ENCODE peak calls at places on chromosome 4, in seven cellular contexts. One of them, this sample, is unnamed.

GRCh38 chr4:154086247-154086646 is 297.4 kb upstream of the SFRP2 start:
- DNase-seq in activated CD4-positive, alpha-beta T cell treated with anti-CD3 and anti-CD28 coated beads, Interleukin-2, amount 50 U/mL, for 24 hours: no peak
- DNase-seq in RWPE1: peak; percentile 1
- DNase-seq in NCI-H1694: no peak
- DNase-seq in activated naive CD8-positive, alpha-beta T cell treated with anti-CD3 and anti-CD28 coated beads, Interleukin-2, amount 10 ng/mL, durations not matched to agents 7 days and 5 days: no peak
- DNase-seq in mesothelial cell of epicardium: no peak
- DNase-seq in SIG-M5: no peak
- DNase-seq in this sample: no peak

GRCh38 chr4:146032234-146032860 is 93.7 kb upstream of the ZNF827 start:
- DNase-seq in activated CD4-positive, alpha-beta T cell treated with anti-CD3 and anti-CD28 coated beads, Interleukin-2, amount 50 U/mL, for 24 hours: no peak
- DNase-seq in RWPE1: no peak
- DNase-seq in NCI-H1694: no peak
- DNase-seq in activated naive CD8-positive, alpha-beta T cell treated with anti-CD3 and anti-CD28 coated beads, Interleukin-2, amount 10 ng/mL, durations not matched to agents 7 days and 5 days: no peak
- DNase-seq in mesothelial cell of epicardium: no peak
- DNase-seq in SIG-M5: no peak
- DNase-seq in this sample: no peak

GRCh38 chr4:151653548-151653918 is 107.3 kb downstream of the GATB start:
- DNase-seq in activated CD4-positive, alpha-beta T cell treated with anti-CD3 and anti-CD28 coated beads, Interleukin-2, amount 50 U/mL, for 24 hours: no peak
- DNase-seq in RWPE1: no peak
- DNase-seq in NCI-H1694: no peak
- DNase-seq in activated naive CD8-positive, alpha-beta T cell treated with anti-CD3 and anti-CD28 coated beads, Interleukin-2, amount 10 ng/mL, durations not matched to agents 7 days and 5 days: no peak
- DNase-seq in mesothelial cell of epicardium: no peak
- DNase-seq in SIG-M5: no peak
- DNase-seq in this sample: no peak

GRCh38 chr4:105002278-105002677 is 144.4 kb upstream of the TET2 start:
- DNase-seq in activated CD4-positive, alpha-beta T cell treated with anti-CD3 and anti-CD28 coated beads, Interleukin-2, amount 50 U/mL, for 24 hours: no peak
- DNase-seq in RWPE1: no peak
- DNase-seq in NCI-H1694: no peak
- DNase-seq in activated naive CD8-positive, alpha-beta T cell treated with anti-CD3 and anti-CD28 coated beads, Interleukin-2, amount 10 ng/mL, durations not matched to agents 7 days and 5 days: no peak
- DNase-seq in mesothelial cell of epicardium: no peak
- DNase-seq in SIG-M5: no peak
- DNase-seq in this sample: no peak

GRCh38 chr4:33566649-33567048 is 2677.7 kb downstream of the ARAP2 start:
- DNase-seq in activated CD4-positive, alpha-beta T cell treated with anti-CD3 and anti-CD28 coated beads, Interleukin-2, amount 50 U/mL, for 24 hours: no peak
- DNase-seq in RWPE1: no peak
- DNase-seq in NCI-H1694: no peak
- DNase-seq in activated naive CD8-positive, alpha-beta T cell treated with anti-CD3 and anti-CD28 coated beads, Interleukin-2, amount 10 ng/mL, durations not matched to agents 7 days and 5 days: no peak
- DNase-seq in mesothelial cell of epicardium: no peak
- DNase-seq in SIG-M5: no peak
- DNase-seq in this sample: no peak

GRCh38 chr4:184039963-184040383 is 134.9 kb downstream of the STOX2 start:
- DNase-seq in activated CD4-positive, alpha-beta T cell treated with anti-CD3 and anti-CD28 coated beads, Interleukin-2, amount 50 U/mL, for 24 hours: no peak
- DNase-seq in RWPE1: no peak
- DNase-seq in NCI-H1694: no peak
- DNase-seq in activated naive CD8-positive, alpha-beta T cell treated with anti-CD3 and anti-CD28 coated beads, Interleukin-2, amount 10 ng/mL, durations not matched to agents 7 days and 5 days: peak; percentile 45
- DNase-seq in mesothelial cell of epicardium: no peak
- DNase-seq in SIG-M5: no peak
- DNase-seq in this sample: no peak

GRCh38 chr4:125787707-125788106 is 473.0 kb downstream of the FAT4 start:
- DNase-seq in activated CD4-positive, alpha-beta T cell treated with anti-CD3 and anti-CD28 coated beads, Interleukin-2, amount 50 U/mL, for 24 hours: no peak
- DNase-seq in RWPE1: no peak
- DNase-seq in NCI-H1694: no peak
- DNase-seq in activated naive CD8-positive, alpha-beta T cell treated with anti-CD3 and anti-CD28 coated beads, Interleukin-2, amount 10 ng/mL, durations not matched to agents 7 days and 5 days: no peak
- DNase-seq in mesothelial cell of epicardium: no peak
- DNase-seq in SIG-M5: no peak
- DNase-seq in this sample: no peak

GRCh38 chr4:168740686-168741085 is 243.8 kb downstream of the PALLD start:
- DNase-seq in activated CD4-positive, alpha-beta T cell treated with anti-CD3 and anti-CD28 coated beads, Interleukin-2, amount 50 U/mL, for 24 hours: no peak
- DNase-seq in RWPE1: no peak
- DNase-seq in NCI-H1694: no peak
- DNase-seq in activated naive CD8-positive, alpha-beta T cell treated with anti-CD3 and anti-CD28 coated beads, Interleukin-2, amount 10 ng/mL, durations not matched to agents 7 days and 5 days: no peak
- DNase-seq in mesothelial cell of epicardium: no peak
- DNase-seq in SIG-M5: no peak
- DNase-seq in this sample: no peak

GRCh38 chr4:177596035-177596434 is 153.8 kb upstream of the AGA start:
- DNase-seq in activated CD4-positive, alpha-beta T cell treated with anti-CD3 and anti-CD28 coated beads, Interleukin-2, amount 50 U/mL, for 24 hours: no peak
- DNase-seq in RWPE1: peak; percentile 85
- DNase-seq in NCI-H1694: no peak
- DNase-seq in activated naive CD8-positive, alpha-beta T cell treated with anti-CD3 and anti-CD28 coated beads, Interleukin-2, amount 10 ng/mL, durations not matched to agents 7 days and 5 days: no peak
- DNase-seq in mesothelial cell of epicardium: no peak
- DNase-seq in SIG-M5: no peak
- DNase-seq in this sample: no peak

GRCh38 chr4:24211821-24212220 is 322.0 kb upstream of the PPARGC1A start:
- DNase-seq in activated CD4-positive, alpha-beta T cell treated with anti-CD3 and anti-CD28 coated beads, Interleukin-2, amount 50 U/mL, for 24 hours: no peak
- DNase-seq in RWPE1: peak; percentile 8
- DNase-seq in NCI-H1694: no peak
- DNase-seq in activated naive CD8-positive, alpha-beta T cell treated with anti-CD3 and anti-CD28 coated beads, Interleukin-2, amount 10 ng/mL, durations not matched to agents 7 days and 5 days: no peak
- DNase-seq in mesothelial cell of epicardium: no peak
- DNase-seq in SIG-M5: no peak
- DNase-seq in this sample: no peak

GRCh38 chr4:55184600-55185523 is 59.5 kb upstream of the KDR start:
- DNase-seq in activated CD4-positive, alpha-beta T cell treated with anti-CD3 and anti-CD28 coated beads, Interleukin-2, amount 50 U/mL, for 24 hours: no peak
- DNase-seq in RWPE1: no peak
- DNase-seq in NCI-H1694: no peak
- DNase-seq in activated naive CD8-positive, alpha-beta T cell treated with anti-CD3 and anti-CD28 coated beads, Interleukin-2, amount 10 ng/mL, durations not matched to agents 7 days and 5 days: no peak
- DNase-seq in mesothelial cell of epicardium: no peak
- DNase-seq in SIG-M5: no peak
- DNase-seq in this sample: peak; percentile 38

GRCh38 chr4:169385356-169385755 is 114.6 kb upstream of the SH3RF1 start:
- DNase-seq in activated CD4-positive, alpha-beta T cell treated with anti-CD3 and anti-CD28 coated beads, Interleukin-2, amount 50 U/mL, for 24 hours: no peak
- DNase-seq in RWPE1: no peak
- DNase-seq in NCI-H1694: no peak
- DNase-seq in activated naive CD8-positive, alpha-beta T cell treated with anti-CD3 and anti-CD28 coated beads, Interleukin-2, amount 10 ng/mL, durations not matched to agents 7 days and 5 days: no peak
- DNase-seq in mesothelial cell of epicardium: no peak
- DNase-seq in SIG-M5: no peak
- DNase-seq in this sample: no peak

GRCh38 chr4:151532001-151532708 is 123.2 kb downstream of the FHIP1A start:
- DNase-seq in activated CD4-positive, alpha-beta T cell treated with anti-CD3 and anti-CD28 coated beads, Interleukin-2, amount 50 U/mL, for 24 hours: no peak
- DNase-seq in RWPE1: no peak
- DNase-seq in NCI-H1694: no peak
- DNase-seq in activated naive CD8-positive, alpha-beta T cell treated with anti-CD3 and anti-CD28 coated beads, Interleukin-2, amount 10 ng/mL, durations not matched to agents 7 days and 5 days: no peak
- DNase-seq in mesothelial cell of epicardium: no peak
- DNase-seq in SIG-M5: no peak
- DNase-seq in this sample: no peak

GRCh38 chr4:1009647-1010521 is 1.5 kb upstream of the FGFRL1 start:
- DNase-seq in activated CD4-positive, alpha-beta T cell treated with anti-CD3 and anti-CD28 coated beads, Interleukin-2, amount 50 U/mL, for 24 hours: peak; percentile 55
- DNase-seq in RWPE1: peak; percentile 63
- DNase-seq in NCI-H1694: no peak
- DNase-seq in activated naive CD8-positive, alpha-beta T cell treated with anti-CD3 and anti-CD28 coated beads, Interleukin-2, amount 10 ng/mL, durations not matched to agents 7 days and 5 days: peak; percentile 87
- DNase-seq in mesothelial cell of epicardium: peak; percentile 73
- DNase-seq in SIG-M5: no peak
- DNase-seq in this sample: peak; percentile 78

GRCh38 chr4:14064969-14065368 is 437.4 kb upstream of the BOD1L1 start:
- DNase-seq in activated CD4-positive, alpha-beta T cell treated with anti-CD3 and anti-CD28 coated beads, Interleukin-2, amount 50 U/mL, for 24 hours: no peak
- DNase-seq in RWPE1: no peak
- DNase-seq in NCI-H1694: no peak
- DNase-seq in activated naive CD8-positive, alpha-beta T cell treated with anti-CD3 and anti-CD28 coated beads, Interleukin-2, amount 10 ng/mL, durations not matched to agents 7 days and 5 days: no peak
- DNase-seq in mesothelial cell of epicardium: no peak
- DNase-seq in SIG-M5: no peak
- DNase-seq in this sample: no peak

GRCh38 chr4:112910109-112910736 is 139.2 kb upstream of the ANK2 start:
- DNase-seq in activated CD4-positive, alpha-beta T cell treated with anti-CD3 and anti-CD28 coated beads, Interleukin-2, amount 50 U/mL, for 24 hours: no peak
- DNase-seq in RWPE1: no peak
- DNase-seq in NCI-H1694: peak; percentile 63
- DNase-seq in activated naive CD8-positive, alpha-beta T cell treated with anti-CD3 and anti-CD28 coated beads, Interleukin-2, amount 10 ng/mL, durations not matched to agents 7 days and 5 days: no peak
- DNase-seq in mesothelial cell of epicardium: no peak
- DNase-seq in SIG-M5: no peak
- DNase-seq in this sample: no peak

GRCh38 chr4:108644237-108644636 is 6.2 kb upstream of the OSTC start:
- DNase-seq in activated CD4-positive, alpha-beta T cell treated with anti-CD3 and anti-CD28 coated beads, Interleukin-2, amount 50 U/mL, for 24 hours: no peak
- DNase-seq in RWPE1: no peak
- DNase-seq in NCI-H1694: no peak
- DNase-seq in activated naive CD8-positive, alpha-beta T cell treated with anti-CD3 and anti-CD28 coated beads, Interleukin-2, amount 10 ng/mL, durations not matched to agents 7 days and 5 days: no peak
- DNase-seq in mesothelial cell of epicardium: no peak
- DNase-seq in SIG-M5: no peak
- DNase-seq in this sample: no peak

GRCh38 chr4:17366496-17366895 is 145.4 kb downstream of the QDPR start:
- DNase-seq in activated CD4-positive, alpha-beta T cell treated with anti-CD3 and anti-CD28 coated beads, Interleukin-2, amount 50 U/mL, for 24 hours: no peak
- DNase-seq in RWPE1: no peak
- DNase-seq in NCI-H1694: no peak
- DNase-seq in activated naive CD8-positive, alpha-beta T cell treated with anti-CD3 and anti-CD28 coated beads, Interleukin-2, amount 10 ng/mL, durations not matched to agents 7 days and 5 days: no peak
- DNase-seq in mesothelial cell of epicardium: no peak
- DNase-seq in SIG-M5: no peak
- DNase-seq in this sample: no peak

GRCh38 chr4:154344686-154345085 is 146.9 kb downstream of the DCHS2 start:
- DNase-seq in activated CD4-positive, alpha-beta T cell treated with anti-CD3 and anti-CD28 coated beads, Interleukin-2, amount 50 U/mL, for 24 hours: no peak
- DNase-seq in RWPE1: no peak
- DNase-seq in NCI-H1694: no peak
- DNase-seq in activated naive CD8-positive, alpha-beta T cell treated with anti-CD3 and anti-CD28 coated beads, Interleukin-2, amount 10 ng/mL, durations not matched to agents 7 days and 5 days: no peak
- DNase-seq in mesothelial cell of epicardium: no peak
- DNase-seq in SIG-M5: no peak
- DNase-seq in this sample: no peak

GRCh38 chr4:1202526-1203378 is 30.4 kb upstream of the SPON2 start:
- DNase-seq in activated CD4-positive, alpha-beta T cell treated with anti-CD3 and anti-CD28 coated beads, Interleukin-2, amount 50 U/mL, for 24 hours: no peak
- DNase-seq in RWPE1: no peak
- DNase-seq in NCI-H1694: no peak
- DNase-seq in activated naive CD8-positive, alpha-beta T cell treated with anti-CD3 and anti-CD28 coated beads, Interleukin-2, amount 10 ng/mL, durations not matched to agents 7 days and 5 days: no peak
- DNase-seq in mesothelial cell of epicardium: peak; percentile 17
- DNase-seq in SIG-M5: no peak
- DNase-seq in this sample: no peak

GRCh38 chr4:26418850-26419249 is 71.4 kb downstream of the CCKAR start:
- DNase-seq in activated CD4-positive, alpha-beta T cell treated with anti-CD3 and anti-CD28 coated beads, Interleukin-2, amount 50 U/mL, for 24 hours: no peak
- DNase-seq in RWPE1: no peak
- DNase-seq in NCI-H1694: no peak
- DNase-seq in activated naive CD8-positive, alpha-beta T cell treated with anti-CD3 and anti-CD28 coated beads, Interleukin-2, amount 10 ng/mL, durations not matched to agents 7 days and 5 days: no peak
- DNase-seq in mesothelial cell of epicardium: no peak
- DNase-seq in SIG-M5: no peak
- DNase-seq in this sample: no peak

GRCh38 chr4:3656441-3657376 is 109.5 kb upstream of the ADRA2C start:
- DNase-seq in activated CD4-positive, alpha-beta T cell treated with anti-CD3 and anti-CD28 coated beads, Interleukin-2, amount 50 U/mL, for 24 hours: no peak
- DNase-seq in RWPE1: no peak
- DNase-seq in NCI-H1694: no peak
- DNase-seq in activated naive CD8-positive, alpha-beta T cell treated with anti-CD3 and anti-CD28 coated beads, Interleukin-2, amount 10 ng/mL, durations not matched to agents 7 days and 5 days: no peak
- DNase-seq in mesothelial cell of epicardium: no peak
- DNase-seq in SIG-M5: no peak
- DNase-seq in this sample: no peak

GRCh38 chr4:151888367-151888866 is 127.6 kb upstream of the GATB start:
- DNase-seq in activated CD4-positive, alpha-beta T cell treated with anti-CD3 and anti-CD28 coated beads, Interleukin-2, amount 50 U/mL, for 24 hours: no peak
- DNase-seq in RWPE1: no peak
- DNase-seq in NCI-H1694: no peak
- DNase-seq in activated naive CD8-positive, alpha-beta T cell treated with anti-CD3 and anti-CD28 coated beads, Interleukin-2, amount 10 ng/mL, durations not matched to agents 7 days and 5 days: no peak
- DNase-seq in mesothelial cell of epicardium: no peak
- DNase-seq in SIG-M5: no peak
- DNase-seq in this sample: no peak

GRCh38 chr4:139243448-139244365 is 36.3 kb downstream of the MGARP start:
- DNase-seq in activated CD4-positive, alpha-beta T cell treated with anti-CD3 and anti-CD28 coated beads, Interleukin-2, amount 50 U/mL, for 24 hours: no peak
- DNase-seq in RWPE1: peak; percentile 87
- DNase-seq in NCI-H1694: no peak
- DNase-seq in activated naive CD8-positive, alpha-beta T cell treated with anti-CD3 and anti-CD28 coated beads, Interleukin-2, amount 10 ng/mL, durations not matched to agents 7 days and 5 days: no peak
- DNase-seq in mesothelial cell of epicardium: no peak
- DNase-seq in SIG-M5: no peak
- DNase-seq in this sample: peak; percentile 7